ENCODE peak calls at places on chromosomes 7 and 10, in nine cellular contexts. R is BE2C, Q is K562, U is astrocyte, E is left ventricle myocardium inferior, O is heart right ventricle, P is mucosa of descending colon, F is ascending aorta, N is IMR-90. C is an unnamed sample. For H3K4me1 and H3K36me3, the result is how much of the 10 kb centered on the place peaks cover.

GRCh38 chr10:98655512-98655911 is 208.8 kb upstream of the HPS1 start:
- DNase-seq in F (no peak), R (no peak), U (no peak), E (no peak), O (no peak), Q (no peak), N (no peak), P (no peak), C (no peak)

GRCh38 chr7:110568388-110568787 is 522.5 kb upstream of the LRRN3 start:
- DNase-seq in N (no peak), P (no peak), Q (no peak), R (no peak), O (no peak), F (no peak), U (no peak), E (no peak), C (no peak)

GRCh38 chr10:7789390-7789789 is 1.4 kb downstream of the ATP5F1C start:
- DNase-seq in R (peak), U (peak), O (peak), P (no peak), E (peak), N (peak), F (no peak), Q (peak), C (no peak)

GRCh38 chr10:43939939-43940810 is 291.5 kb upstream of the ZNF32 start:
- DNase-seq in P (no peak), F (peak), Q (no peak), U (no peak), E (no peak), R (peak), O (peak), N (peak), C (no peak)

GRCh38 chr7:54773472-54774399 is 14.7 kb upstream of the SEC61G start:
- DNase-seq in N (peak), F (peak), O (peak), R (peak), E (peak), P (peak), Q (peak), U (peak), C (peak)

GRCh38 chr7:114415054-114415997 is 711 bp downstream of the FOXP2 start:
- DNase-seq in Q (no peak), F (no peak), N (no peak), O (no peak), U (no peak), E (no peak), R (no peak), P (no peak), C (no peak)

GRCh38 chr10:34384363-34384762 is 430.7 kb downstream of the PARD3 start:
- DNase-seq in F (no peak), U (no peak), O (no peak), Q (no peak), E (no peak), R (no peak), N (no peak), P (no peak), C (no peak)

GRCh38 chr10:107577226-107577625 is 412.7 kb upstream of the SORCS1 start:
- DNase-seq in Q (no peak), F (no peak), N (no peak), E (no peak), U (no peak), O (no peak), P (no peak), R (no peak), C (no peak)

GRCh38 chr10:73906524-73907447 is 4.1 kb upstream of the PLAU start:
- DNase-seq in O (peak), N (peak), F (peak), R (no peak), U (peak), P (peak), E (peak), Q (no peak), C (peak)

GRCh38 chr10:117616179-117616578 is 73.6 kb downstream of the EMX2 start:
- DNase-seq in P (no peak), R (no peak), N (no peak), F (no peak), E (no peak), U (no peak), O (no peak), Q (no peak), C (no peak)

GRCh38 chr7:111240371-111240770 is 149.4 kb downstream of the LRRN3 start:
- DNase-seq in E (no peak), U (no peak), N (no peak), P (no peak), Q (no peak), R (no peak), O (no peak), F (no peak), C (no peak)

GRCh38 chr7:706721-707120 is 19.8 kb upstream of the DNAAF5 start:
- DNase-seq in O (no peak), E (no peak), R (no peak), P (peak), Q (no peak), F (peak), U (no peak), N (no peak), C (no peak)

GRCh38 chr7:32507416-32507815 is 12.1 kb downstream of the AVL9 start:
- DNase-seq in U (peak), P (no peak), O (no peak), N (no peak), Q (no peak), F (no peak), E (no peak), R (no peak), C (no peak)

GRCh38 chr10:126425051-126425450 is 36.8 kb upstream of the ADAM12 start:
- DNase-seq in N (no peak), O (no peak), E (no peak), P (no peak), U (no peak), F (no peak), Q (no peak), R (no peak), C (no peak)

GRCh38 chr7:4067874-4068273 is 614.2 kb upstream of the FOXK1 start:
- DNase-seq in N (no peak), Q (no peak), O (no peak), F (no peak), E (no peak), R (no peak), P (no peak), U (no peak), C (no peak)

GRCh38 chr7:137025469-137026175 is 157.2 kb downstream of the CHRM2 start:
- DNase-seq in E (no peak), R (no peak), N (peak), P (no peak), O (no peak), Q (no peak), F (no peak), U (peak), C (no peak)

GRCh38 chr7:55131421-55131929 is 112.7 kb downstream of the EGFR start:
- DNase-seq in N (peak), P (no peak), E (no peak), O (no peak), F (no peak), Q (no peak), U (no peak), R (no peak), C (no peak)

GRCh38 chr7:22361795-22362194 is 4.8 kb upstream of the RAPGEF5 start:
- DNase-seq in E (no peak), P (no peak), O (no peak), Q (no peak), F (no peak), R (peak), U (no peak), N (peak), C (no peak)

GRCh38 chr7:99618726-99619125 is 2.0 kb downstream of the ZSCAN25 start:
- DNase-seq in U (no peak), O (no peak), Q (no peak), N (peak), R (no peak), P (no peak), E (no peak), F (no peak), C (no peak)

GRCh38 chr10:43844236-43844635 is 195.6 kb upstream of the ZNF32 start:
- DNase-seq in U (no peak), P (no peak), N (no peak), F (no peak), E (no peak), Q (no peak), O (no peak), R (no peak), C (no peak)

GRCh38 chr10:819326-819725 is 112.2 kb downstream of the LARP4B start:
- DNase-seq in N (peak), O (no peak), F (no peak), R (no peak), E (no peak), Q (no peak), P (no peak), U (peak), C (no peak)

GRCh38 chr10:23693398-23693797 is 254.5 kb downstream of the OTUD1 start:
- DNase-seq in O (no peak), F (no peak), U (no peak), N (no peak), P (no peak), Q (peak), R (no peak), E (no peak), C (no peak)

GRCh38 chr10:1418031-1418550 is 319.2 kb downstream of the ADARB2 start:
- DNase-seq in N (no peak), O (no peak), F (peak), U (no peak), Q (no peak), E (no peak), P (no peak), R (no peak), C (no peak)

GRCh38 chr7:71131256-71131752 is 640 bp upstream of the GALNT17 start:
- DNase-seq in Q (no peak), E (peak), N (no peak), P (no peak), R (peak), U (peak), O (peak), F (peak), C (no peak)

GRCh38 chr7:1027285-1028043 is 16.9 kb upstream of the GPR146 start:
- DNase-seq in U (peak), R (no peak), F (no peak), E (no peak), Q (peak), N (peak), P (peak), O (no peak), C (peak)

GRCh38 chr10:73044378-73045285 is 52.0 kb downstream of the P4HA1 start:
- DNase-seq in F (no peak), U (peak), O (no peak), R (no peak), Q (no peak), E (no peak), P (no peak), N (peak), C (no peak)

GRCh38 chr10:86261933-86262665 is 104.5 kb downstream of the GRID1 start:
- DNase-seq in Q (peak), E (no peak), F (peak), U (no peak), P (no peak), R (peak), N (no peak), O (no peak), C (no peak)

DNA sequence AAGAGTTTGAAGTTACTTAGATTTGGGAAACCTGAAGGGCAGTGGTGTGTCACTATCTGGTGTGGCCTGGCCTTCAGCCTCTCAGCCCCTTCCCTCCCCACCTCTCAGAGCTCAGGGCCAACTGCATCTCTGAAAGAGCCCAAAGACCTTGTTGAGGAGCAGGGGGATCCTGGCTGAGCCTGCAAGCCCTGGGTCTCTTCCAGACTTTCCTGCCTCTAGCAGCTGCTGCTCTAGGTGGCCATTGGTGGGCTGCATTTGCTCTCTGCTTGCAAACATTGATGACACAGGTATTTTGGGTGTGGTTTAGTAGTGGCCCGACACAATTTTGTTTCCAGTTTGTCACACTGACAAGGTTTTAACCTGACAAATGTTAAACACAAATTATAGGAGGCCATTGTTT is 3.1 kb upstream of the UPP1 start:
- DNase-seq in O (no peak), R (no peak), U (no peak), E (no peak), F (no peak), Q (no peak), N (no peak), P (peak), C (no peak)
- H3K4me1 ChIP-seq in O (half or more), R (under half), U (half or more), E (half or more), F (under half), Q (under half), N (under half), P (under half), C (under half)

GRCh38 chr7:92643821-92644220 is 53.6 kb upstream of the FAM133B start:
- DNase-seq in P (no peak), N (no peak), Q (no peak), O (no peak), F (no peak), U (no peak), R (no peak), E (no peak), C (no peak)

GRCh38 chr7:92646966-92647625 is 56.9 kb upstream of the FAM133B start:
- DNase-seq in Q (no peak), N (no peak), P (no peak), O (no peak), R (no peak), E (no peak), U (no peak), F (no peak), C (no peak)

GRCh38 chr7:92645531-92646061 is 55.4 kb upstream of the FAM133B start:
- DNase-seq in Q (no peak), O (no peak), U (peak), N (peak), E (no peak), F (no peak), P (peak), R (peak), C (no peak)

GRCh38 chr7:92644406-92645113 is 54.4 kb upstream of the FAM133B start:
- DNase-seq in R (no peak), Q (no peak), O (peak), F (no peak), U (peak), P (no peak), E (peak), N (peak), C (peak)

DNA sequence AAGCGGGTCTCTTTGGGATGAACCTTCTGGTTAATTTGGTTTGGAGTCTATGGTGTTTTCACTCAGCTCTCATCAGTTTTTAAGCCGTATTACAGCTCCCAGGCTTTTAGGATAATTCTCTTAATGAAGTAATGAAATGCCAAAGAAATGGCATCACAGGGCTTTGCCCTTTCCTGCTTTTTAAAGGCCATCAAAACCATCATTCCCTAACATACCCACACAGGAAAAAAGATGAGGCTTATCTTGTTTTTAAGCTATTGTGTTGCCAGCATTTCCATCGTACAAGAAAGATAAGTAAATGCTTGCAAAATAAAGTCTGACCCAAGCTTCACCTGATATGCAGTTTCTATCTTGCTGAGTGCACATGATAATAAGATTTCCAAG is 54.9 kb upstream of the FAM133B start:
- DNase-seq in E (no peak), F (no peak), U (peak), O (no peak), N (no peak), R (no peak), P (no peak), Q (no peak), C (no peak)
- H3K4me3 ChIP-seq in E (no peak), F (no peak), U (no peak), O (no peak), N (no peak), R (no peak), P (no peak), Q (no peak), C (no peak)

DNA sequence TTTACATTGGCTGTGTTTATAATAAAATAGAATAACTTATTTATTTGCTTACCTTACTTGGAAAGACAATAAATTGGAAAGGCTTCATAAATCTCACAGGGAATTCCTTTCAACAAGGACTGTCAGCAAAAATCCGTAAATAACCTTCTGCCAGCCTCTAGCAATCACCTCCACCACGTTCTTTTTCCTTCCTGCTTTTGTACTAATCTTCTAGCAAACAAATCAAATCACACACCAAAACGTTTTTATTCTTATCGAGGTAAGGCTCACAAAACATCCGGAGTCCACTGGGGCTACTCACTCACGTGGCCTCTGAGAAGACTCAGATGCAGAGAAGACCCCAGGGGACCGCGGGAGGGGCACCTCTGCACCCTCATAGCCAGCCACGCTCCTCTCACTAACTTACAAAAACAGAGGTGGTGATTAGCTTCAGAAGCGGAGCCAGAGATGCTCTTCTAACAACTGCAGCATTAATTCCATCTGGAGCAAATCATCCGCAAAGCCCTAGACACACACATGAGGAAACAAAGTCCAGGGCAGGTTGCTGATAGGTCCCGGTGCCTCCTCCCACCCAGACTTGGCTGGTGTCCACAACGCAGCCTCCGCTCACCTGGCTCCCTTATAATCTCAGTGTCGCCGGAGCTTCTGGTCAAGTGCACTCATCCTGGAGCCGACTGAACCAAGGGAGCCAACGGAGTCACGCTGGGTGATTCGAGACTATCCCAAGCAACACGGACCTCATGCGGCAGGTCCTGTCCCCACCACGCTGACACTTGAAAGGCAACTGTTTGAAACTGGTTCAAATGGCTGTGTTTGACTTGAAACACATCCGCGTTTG is 22.5 kb downstream of the CTBP2 start:
- DNase-seq in O (no peak), U (no peak), P (peak), E (no peak), N (no peak), Q (no peak), R (peak), F (no peak), C (no peak)
- H3K36me3 ChIP-seq in O (under half), U (under half), P (under half), E (under half), N (under half), Q (under half), R (under half), F (under half), C (under half)

DNA sequence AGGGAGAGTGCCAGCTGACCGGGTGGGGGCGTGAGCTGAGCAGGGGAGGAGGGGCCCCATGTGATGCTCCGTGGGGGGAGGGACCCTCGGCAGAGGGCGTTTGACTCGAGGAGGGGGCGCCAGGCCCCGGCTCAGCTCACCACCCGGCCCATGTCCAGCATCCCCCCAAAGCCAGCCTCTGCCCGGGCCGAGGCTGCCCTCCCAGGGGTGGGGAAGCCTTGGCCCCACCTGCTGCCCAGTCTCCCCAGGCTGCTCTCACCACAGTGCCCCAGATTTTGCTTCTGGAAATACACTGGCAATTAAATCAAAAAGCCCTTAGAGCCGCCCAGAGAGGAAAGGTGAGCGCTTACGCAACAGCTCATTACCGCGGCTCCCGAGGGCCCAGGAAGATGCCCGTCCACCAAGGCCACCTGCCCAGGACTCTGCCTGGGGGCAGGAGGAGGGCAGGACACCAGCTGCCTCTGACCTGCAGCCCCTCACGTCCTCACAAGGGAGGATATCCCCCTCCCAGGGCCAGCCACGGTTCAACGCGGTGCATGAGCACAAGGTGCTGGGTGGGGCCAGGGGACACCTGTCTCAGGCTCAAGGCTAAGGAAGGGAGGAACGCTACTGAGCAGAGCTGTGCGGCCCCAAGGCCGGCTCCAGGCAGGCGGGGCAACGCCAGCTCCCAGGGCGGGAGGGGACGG is 70.0 kb upstream of the INPP5A start:
- DNase-seq in P (peak), R (peak), E (peak), Q (no peak), N (no peak), U (no peak), O (no peak), F (no peak), C (peak)
- H3K4me1 ChIP-seq in P (under half), R (under half), E (half or more), Q (under half), N (under half), U (under half), O (under half), F (under half), C (under half)

GRCh38 chr10:105969884-105970377 is 1194.6 kb downstream of the SORCS1 start:
- DNase-seq in R (no peak), U (no peak), F (no peak), P (no peak), N (no peak), E (no peak), O (no peak), Q (no peak), C (no peak)

GRCh38 chr10:105973252-105973877 is 1191.1 kb downstream of the SORCS1 start:
- DNase-seq in Q (no peak), O (no peak), P (no peak), F (no peak), U (no peak), R (no peak), N (no peak), E (no peak), C (no peak)

GRCh38 chr10:105971460-105971859 is 1193.0 kb downstream of the SORCS1 start:
- DNase-seq in N (no peak), E (no peak), P (no peak), Q (no peak), F (no peak), O (no peak), U (no peak), R (no peak), C (no peak)

GRCh38 chr10:105974803-105975456 is 1189.6 kb downstream of the SORCS1 start:
- DNase-seq in R (no peak), N (peak), Q (no peak), E (no peak), O (peak), F (no peak), U (no peak), P (no peak), C (no peak)

GRCh38 chr10:105973912-105974311 is 1190.6 kb downstream of the SORCS1 start:
- DNase-seq in O (no peak), Q (no peak), R (no peak), N (no peak), P (no peak), U (no peak), F (no peak), E (no peak), C (no peak)
- H3K4me3 ChIP-seq in O (no peak), Q (no peak), R (no peak), N (no peak), P (no peak), U (no peak), F (no peak), E (no peak), C (no peak)